ENCODE peak calls at places on chromosomes 16 and 17, in seven cellular contexts. O is BE2C, I is psoas muscle, P is mammary epithelial cell, B is Peyer's patch, S is heart left ventricle, N is tibial nerve. E is an unnamed sample.
A peak's percentile ranks its signal among the peaks of the same experiment; 100 is the strongest.

GRCh38 chr16:4802659-4803287 is 340 bp upstream of the ROGDI start:
- DNase-seq in O (peak; percentile 96), I (peak; percentile 96), P (peak; percentile 90), B (peak; percentile 89), S (peak; percentile 96), N (peak; percentile 85), E (peak; percentile 91)

GRCh38 chr17:77943971-77944370 is 14.5 kb upstream of the TNRC6C start:
- DNase-seq in O (no peak), I (no peak), P (no peak), B (no peak), S (no peak), N (no peak), E (no peak)

GRCh38 chr17:7029659-7030058 is 6.2 kb upstream of the SLC16A13 start:
- DNase-seq in O (no peak), I (no peak), P (no peak), B (peak; percentile 67), S (peak; percentile 53), N (no peak), E (no peak)

GRCh38 chr16:57689772-57690558 is 4.6 kb upstream of the DRC7 start:
- DNase-seq in O (no peak), I (no peak), P (no peak), B (peak; percentile 51), S (no peak), N (no peak), E (no peak)

GRCh38 chr17:74096456-74096855 is 107.0 kb upstream of the RPL38 start:
- DNase-seq in O (no peak), I (no peak), P (no peak), B (no peak), S (no peak), N (no peak), E (no peak)

GRCh38 chr16:85923153-85924021 is 24.4 kb downstream of the IRF8 start:
- DNase-seq in O (no peak), I (no peak), P (no peak), B (no peak), S (no peak), N (peak; percentile 32), E (no peak)

GRCh38 chr16:1379054-1379862 is 27.5 kb downstream of the GNPTG start:
- DNase-seq in O (peak; percentile 86), I (peak; percentile 98), P (peak; percentile 85), B (peak; percentile 48), S (peak; percentile 90), N (peak; percentile 45), E (peak; percentile 96)

GRCh38 chr17:79777166-79777843 is 643 bp upstream of the CBX2 start:
- DNase-seq in O (peak; percentile 71), I (peak; percentile 72), P (peak; percentile 30), B (no peak), S (peak; percentile 79), N (no peak), E (no peak)

GRCh38 chr17:48299760-48300159 is 130.3 kb downstream of the SKAP1 start:
- DNase-seq in O (no peak), I (no peak), P (peak; percentile 9), B (no peak), S (no peak), N (no peak), E (no peak)

GRCh38 chr16:71671165-71671564 is 45.2 kb downstream of the MARVELD3 start:
- DNase-seq in O (no peak), I (no peak), P (no peak), B (no peak), S (no peak), N (no peak), E (no peak)

GRCh38 chr16:49478107-49478506 is 104.5 kb downstream of the C16orf78 start:
- DNase-seq in O (no peak), I (no peak), P (no peak), B (peak; percentile 25), S (no peak), N (no peak), E (no peak)

GRCh38 chr17:45923511-45924268 is 29.3 kb downstream of the MAPT start:
- DNase-seq in O (no peak), I (no peak), P (no peak), B (no peak), S (no peak), N (peak; percentile 13), E (no peak)

GRCh38 chr17:48544356-48545021 is 420 bp downstream of the HOXB2 start:
- DNase-seq in O (no peak), I (peak; percentile 91), P (peak; percentile 68), B (peak; percentile 50), S (peak; percentile 86), N (peak; percentile 49), E (peak; percentile 17)

DNA sequence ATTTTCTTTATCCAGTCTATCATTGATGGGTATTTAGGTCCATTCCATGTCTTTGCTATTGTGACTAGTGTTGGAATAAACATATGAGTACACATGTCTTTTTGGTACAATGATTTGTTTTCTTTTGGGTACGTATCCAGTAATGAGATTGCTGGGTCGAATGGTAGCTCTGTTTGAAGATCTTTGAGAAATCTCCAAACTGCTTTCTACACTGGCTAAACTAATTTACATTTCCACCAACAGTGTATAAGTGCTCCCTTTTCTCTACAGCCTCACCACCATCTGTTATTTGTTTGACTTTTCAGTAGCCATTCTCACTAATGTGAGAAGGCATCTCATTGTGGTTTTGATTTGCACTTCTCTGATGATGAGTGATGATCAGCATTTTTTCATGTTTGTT is 103.7 kb downstream of the GOSR1 start:
- DNase-seq in O (no peak), I (no peak), P (no peak), B (no peak), S (no peak), N (no peak), E (no peak)
- H3K4me3 ChIP-seq in O (no peak overlapping the region), I (no peak overlapping the region), P (no peak overlapping the region), B (no peak overlapping the region), S (no peak overlapping the region), N (no peak overlapping the region), E (no peak overlapping the region)

GRCh38 chr16:82652826-82653225 is 26.1 kb downstream of the CDH13 start:
- DNase-seq in O (no peak), I (no peak), P (no peak), B (no peak), S (no peak), N (no peak), E (no peak)

GRCh38 chr16:82655720-82656500 is 29.1 kb downstream of the CDH13 start:
- DNase-seq in O (no peak), I (no peak), P (no peak), B (no peak), S (no peak), N (no peak), E (no peak)

GRCh38 chr16:82651921-82652601 is 25.3 kb downstream of the CDH13 start:
- DNase-seq in O (no peak), I (no peak), P (no peak), B (peak; percentile 41), S (no peak), N (no peak), E (no peak)

GRCh38 chr16:82655315-82655714 is 28.5 kb downstream of the CDH13 start:
- DNase-seq in O (no peak), I (no peak), P (no peak), B (peak; percentile 65), S (peak; percentile 48), N (no peak), E (no peak)

DNA sequence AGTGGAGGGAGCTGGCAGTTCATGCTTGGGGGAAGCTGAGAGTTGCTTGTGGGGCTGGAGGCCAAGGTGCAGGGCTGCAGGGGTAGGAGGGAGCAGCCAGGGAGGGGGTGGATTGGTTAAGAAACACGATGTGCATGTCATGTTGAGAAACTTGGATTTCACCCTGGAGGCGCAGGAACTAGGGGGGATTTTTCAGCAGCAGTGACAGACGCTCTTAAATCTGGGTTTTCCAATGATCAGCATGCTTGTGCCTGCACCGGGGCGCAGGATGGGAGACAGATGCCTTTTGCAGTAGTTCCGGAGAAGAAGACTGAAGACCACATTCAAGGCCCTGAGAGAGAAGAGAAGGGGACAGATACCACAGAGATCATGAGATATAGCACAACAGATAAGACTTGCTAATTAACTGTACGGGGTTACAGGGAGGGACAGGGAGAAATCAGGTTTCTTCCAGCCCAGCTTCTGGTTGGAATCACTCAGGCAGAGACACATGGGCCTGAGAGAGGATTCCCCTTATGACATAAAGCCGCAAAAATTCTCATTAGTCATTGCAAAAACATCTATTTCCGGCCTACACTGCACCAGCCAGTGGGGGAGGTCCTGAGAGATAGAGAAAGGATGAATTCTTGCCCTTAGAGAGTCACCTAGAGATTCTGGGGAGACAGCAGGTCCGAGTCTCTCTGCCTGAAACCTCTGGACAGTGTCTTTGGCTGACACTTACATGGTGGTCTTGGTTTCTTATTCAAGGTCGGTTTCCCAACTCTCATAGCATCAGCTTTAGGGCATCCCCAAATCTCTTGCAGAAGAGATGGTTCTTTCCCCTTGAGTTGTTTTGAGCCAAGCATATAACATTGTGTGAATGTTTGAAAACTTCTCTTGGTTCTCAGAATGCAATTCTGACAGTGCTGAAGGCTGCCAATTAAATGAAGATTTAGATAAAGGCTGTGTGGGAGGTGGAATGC is 27.1 kb downstream of the CDH13 start:
- DNase-seq in O (no peak), I (no peak), P (peak; percentile 89), B (peak; percentile 52), S (no peak), N (no peak), E (no peak)
- H3K4me3 ChIP-seq in O (no peak overlapping the region), I (no peak overlapping the region), P (no peak overlapping the region), B (no peak overlapping the region), S (no peak overlapping the region), N (no peak overlapping the region), E (no peak overlapping the region)

DNA sequence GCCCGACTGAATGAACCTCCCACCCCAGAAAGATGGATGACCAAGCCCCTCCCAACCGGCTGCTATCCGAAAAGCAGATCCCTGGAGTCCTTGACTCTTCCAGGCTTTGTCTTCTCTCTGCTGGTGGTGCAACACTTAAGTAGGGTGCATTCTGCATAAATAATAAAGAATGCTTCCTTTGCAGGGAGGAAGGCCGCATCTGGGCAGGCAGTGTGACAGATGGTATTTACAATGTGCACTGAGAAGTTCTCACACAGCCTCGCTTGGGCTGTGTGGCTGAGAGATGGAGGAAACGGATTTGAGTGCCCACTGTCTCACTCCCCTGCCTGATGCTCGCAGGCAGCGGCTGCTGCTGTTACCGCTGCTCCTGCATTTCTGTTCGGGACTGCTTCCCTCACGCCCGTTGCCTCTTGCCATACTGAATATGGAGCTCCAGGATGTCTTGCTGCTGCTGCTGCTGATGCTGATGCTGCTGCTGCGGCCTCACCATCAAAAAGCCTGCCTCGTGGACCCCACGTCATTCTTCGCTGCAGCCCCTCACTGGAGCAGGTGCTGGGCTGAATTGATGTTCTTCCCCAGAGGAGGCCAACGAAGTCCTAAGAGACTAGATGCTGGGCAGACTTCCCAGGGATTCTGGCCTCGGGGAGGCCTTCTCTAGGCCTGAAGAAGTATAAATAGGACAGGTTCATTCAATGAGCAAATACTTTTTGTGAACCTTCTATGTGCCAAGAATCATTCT is 7.1 kb upstream of the RHBDL3 start:
- DNase-seq in O (no peak), I (no peak), P (no peak), B (no peak), S (no peak), N (no peak), E (no peak)
- H3K4me3 ChIP-seq in O (no peak overlapping the region), I (no peak overlapping the region), P (no peak overlapping the region), B (no peak overlapping the region), S (no peak overlapping the region), N (no peak overlapping the region), E (no peak overlapping the region)

GRCh38 chr17:35429702-35430101 is 2.6 kb downstream of the SLFN12 start:
- DNase-seq in O (no peak), I (no peak), P (no peak), B (no peak), S (no peak), N (no peak), E (no peak)

GRCh38 chr17:35428229-35428628 is 4.1 kb downstream of the SLFN12 start:
- DNase-seq in O (no peak), I (no peak), P (no peak), B (no peak), S (no peak), N (no peak), E (no peak)

GRCh38 chr17:35433075-35433894 is 985 bp upstream of the SLFN12 start:
- DNase-seq in O (no peak), I (no peak), P (peak; percentile 95), B (peak; percentile 50), S (peak; percentile 88), N (peak; percentile 65), E (peak; percentile 59)

GRCh38 chr17:35432176-35433074 is at the start of gene SLFN12:
- DNase-seq in O (no peak), I (peak; percentile 57), P (peak; percentile 50), B (peak; percentile 72), S (peak; percentile 61), N (peak; percentile 64), E (peak; percentile 24)
- H3K4me3 ChIP-seq in O (no peak within 1 kb of the TSS), I (peak within 1 kb of the TSS; percentile 70), P (peak within 1 kb of the TSS; percentile 81), B (peak within 1 kb of the TSS; percentile 45), S (peak within 1 kb of the TSS; percentile 68), N (peak within 1 kb of the TSS; percentile 59), E (peak within 1 kb of the TSS; percentile 60)